ENCODE peak calls at places on chromosomes 12 and 14, in six cellular contexts. H is K562, P is stomach, U is breast epithelium, Q is transverse colon, X is esophagus muscularis mucosa. B is an unnamed sample.

GRCh38 chr14:74237441-74237840 is 1.8 kb upstream of the VSX2 start:
- DNase-seq in H (no peak), P (no peak), U (no peak), Q (no peak), X (no peak), B (no peak)

GRCh38 chr12:2973566-2973965 is 14.4 kb downstream of the TEAD4 start:
- DNase-seq in H (no peak), P (no peak), U (no peak), Q (no peak), X (no peak), B (no peak)

GRCh38 chr12:97276198-97276580 is 186.4 kb upstream of the RMST start:
- DNase-seq in H (no peak), P (no peak), U (no peak), Q (no peak), X (peak), B (no peak)

GRCh38 chr14:22026527-22026926 is 352.9 kb upstream of the OR4E1 start:
- DNase-seq in H (no peak), P (no peak), U (no peak), Q (no peak), X (no peak), B (no peak)

GRCh38 chr12:116385486-116386217 is 108.2 kb upstream of the MED13L start:
- DNase-seq in H (peak), P (no peak), U (no peak), Q (no peak), X (no peak), B (no peak)

GRCh38 chr12:49231881-49232650 is 32.8 kb upstream of the TUBA1C start:
- DNase-seq in H (no peak), P (no peak), U (no peak), Q (no peak), X (no peak), B (peak)

GRCh38 chr12:8033153-8034044 is 883 bp downstream of the FOXJ2 start:
- DNase-seq in H (peak), P (no peak), U (peak), Q (peak), X (no peak), B (peak)

GRCh38 chr14:91425720-91426032 is 8.1 kb upstream of the CCDC88C start:
- DNase-seq in H (no peak), P (no peak), U (no peak), Q (no peak), X (no peak), B (no peak)

GRCh38 chr12:121240484-121241202 is 30.7 kb downstream of the P2RX4 start:
- DNase-seq in H (peak), P (peak), U (peak), Q (peak), X (peak), B (no peak)

GRCh38 chr12:52344111-52344510 is 22.9 kb upstream of the KRT83 start:
- DNase-seq in H (no peak), P (no peak), U (no peak), Q (no peak), X (no peak), B (no peak)

GRCh38 chr14:22715186-22715812 is 51.2 kb upstream of the OXA1L start:
- DNase-seq in H (peak), P (no peak), U (no peak), Q (no peak), X (no peak), B (no peak)

GRCh38 chr12:122517877-122518276 is 8.9 kb downstream of the RSRC2 start:
- DNase-seq in H (no peak), P (no peak), U (no peak), Q (no peak), X (no peak), B (no peak)

GRCh38 chr12:93518725-93519124 is 51.4 kb downstream of the MRPL42 start:
- DNase-seq in H (no peak), P (no peak), U (no peak), Q (no peak), X (peak), B (no peak)

GRCh38 chr14:52333823-52334657 is 19.9 kb downstream of the PTGER2 start:
- DNase-seq in H (no peak), P (no peak), U (no peak), Q (no peak), X (no peak), B (no peak)

GRCh38 chr12:45518516-45519235 is 210.8 kb upstream of the ARID2 start:
- DNase-seq in H (no peak), P (no peak), U (no peak), Q (no peak), X (no peak), B (no peak)

GRCh38 chr12:32446306-32447119 is 47.2 kb downstream of the FGD4 start:
- DNase-seq in H (no peak), P (no peak), U (no peak), Q (no peak), X (no peak), B (peak)

GRCh38 chr12:30706476-30706875 is 10.8 kb upstream of the IPO8 start:
- DNase-seq in H (no peak), P (no peak), U (no peak), Q (no peak), X (no peak), B (peak)

DNA sequence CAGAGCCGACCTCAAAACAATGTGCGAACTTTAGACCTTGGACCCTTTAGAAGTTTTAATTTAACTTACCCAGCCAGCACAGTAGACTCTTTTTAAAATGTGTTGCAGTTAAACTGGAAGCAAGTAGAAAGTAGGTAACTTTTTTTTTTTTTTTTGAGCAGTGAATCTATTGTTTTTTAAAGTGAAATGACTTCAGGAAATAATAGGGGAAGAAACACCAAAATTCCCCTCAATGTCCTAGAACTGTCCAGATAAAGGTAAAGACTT is 1.1 kb upstream of the ATXN2 start:
- DNase-seq in H (no peak), P (no peak), U (no peak), Q (no peak), X (no peak), B (no peak)
- TF ChIP-seq POLR2AphosphoS5 in H (no peak), P (no peak), U (no peak), Q (no peak), X (no peak), B (no peak)

DNA sequence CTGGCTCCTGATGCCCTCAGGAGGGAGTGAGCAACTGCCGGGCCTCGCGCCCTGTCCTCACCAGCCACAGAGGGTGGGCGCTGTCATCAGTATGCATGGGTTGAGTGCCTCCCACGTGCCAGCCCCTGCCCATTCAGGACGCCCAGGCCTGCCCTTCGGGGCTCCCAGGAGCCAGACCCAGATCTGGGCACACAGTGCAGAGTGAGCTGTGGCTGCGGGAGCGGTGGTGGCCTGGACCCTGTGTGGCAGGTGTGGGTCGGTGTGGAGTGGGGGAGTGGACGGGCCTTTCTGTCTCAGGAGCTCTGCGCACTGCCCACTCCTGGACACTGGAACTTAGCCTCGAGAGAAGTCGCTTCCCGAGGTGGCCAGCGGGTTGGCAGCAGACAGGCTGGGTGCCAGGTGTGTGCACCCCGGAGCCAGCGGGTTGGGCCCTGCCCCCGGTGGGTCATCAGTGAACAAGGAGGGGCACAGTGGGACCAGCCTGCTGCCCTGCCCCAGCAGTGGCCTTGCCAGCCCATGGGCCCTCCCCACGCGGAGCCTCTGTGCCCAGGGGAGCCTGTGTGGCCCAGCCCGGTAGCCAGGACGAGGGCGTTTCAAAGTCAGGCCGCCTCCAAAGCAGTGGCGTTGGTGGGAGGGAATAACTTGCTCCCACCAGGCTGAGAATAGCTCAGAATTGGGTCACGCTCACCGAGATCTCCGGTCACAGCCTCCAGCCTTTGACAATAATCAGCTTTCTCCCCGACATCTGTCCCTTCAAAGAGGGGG is 9.5 kb downstream of the TRMT61A start:
- DNase-seq in H (no peak), P (peak), U (no peak), Q (no peak), X (no peak), B (no peak)
- TF ChIP-seq POLR2AphosphoS5 in H (no peak), P (no peak), U (no peak), Q (no peak), X (peak), B (no peak)

GRCh38 chr12:57101892-57102695 is 9.1 kb downstream of the STAT6 start:
- DNase-seq in H (peak), P (peak), U (no peak), Q (peak), X (no peak), B (no peak)
- TF ChIP-seq POLR2AphosphoS5 in H (peak), P (no peak), U (no peak), Q (peak), X (no peak), B (no peak)

DNA sequence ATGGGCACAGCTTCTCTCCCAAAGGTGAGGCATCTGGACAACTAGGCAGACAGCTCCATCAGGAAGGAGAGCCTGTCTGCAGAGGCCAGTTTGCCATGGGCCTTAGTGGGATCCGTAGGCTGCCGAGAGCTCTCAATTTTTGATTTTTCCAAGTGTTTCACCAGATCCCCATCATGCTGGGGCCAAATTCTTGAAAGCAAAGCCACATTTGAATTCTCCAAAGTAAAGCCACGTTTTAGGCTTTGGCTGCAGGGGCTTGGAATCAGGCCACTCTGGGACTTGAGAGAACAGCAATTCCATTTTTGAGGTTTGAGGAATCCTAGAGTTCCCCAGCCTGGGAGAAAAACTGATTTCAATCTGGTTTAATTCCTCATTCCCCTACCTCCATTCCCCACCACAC is 339.9 kb upstream of the TBX3 start:
- DNase-seq in H (no peak), P (no peak), U (no peak), Q (no peak), X (no peak), B (no peak)
- TF ChIP-seq POLR2AphosphoS5 in H (no peak), P (no peak), U (no peak), Q (no peak), X (no peak), B (no peak)

DNA sequence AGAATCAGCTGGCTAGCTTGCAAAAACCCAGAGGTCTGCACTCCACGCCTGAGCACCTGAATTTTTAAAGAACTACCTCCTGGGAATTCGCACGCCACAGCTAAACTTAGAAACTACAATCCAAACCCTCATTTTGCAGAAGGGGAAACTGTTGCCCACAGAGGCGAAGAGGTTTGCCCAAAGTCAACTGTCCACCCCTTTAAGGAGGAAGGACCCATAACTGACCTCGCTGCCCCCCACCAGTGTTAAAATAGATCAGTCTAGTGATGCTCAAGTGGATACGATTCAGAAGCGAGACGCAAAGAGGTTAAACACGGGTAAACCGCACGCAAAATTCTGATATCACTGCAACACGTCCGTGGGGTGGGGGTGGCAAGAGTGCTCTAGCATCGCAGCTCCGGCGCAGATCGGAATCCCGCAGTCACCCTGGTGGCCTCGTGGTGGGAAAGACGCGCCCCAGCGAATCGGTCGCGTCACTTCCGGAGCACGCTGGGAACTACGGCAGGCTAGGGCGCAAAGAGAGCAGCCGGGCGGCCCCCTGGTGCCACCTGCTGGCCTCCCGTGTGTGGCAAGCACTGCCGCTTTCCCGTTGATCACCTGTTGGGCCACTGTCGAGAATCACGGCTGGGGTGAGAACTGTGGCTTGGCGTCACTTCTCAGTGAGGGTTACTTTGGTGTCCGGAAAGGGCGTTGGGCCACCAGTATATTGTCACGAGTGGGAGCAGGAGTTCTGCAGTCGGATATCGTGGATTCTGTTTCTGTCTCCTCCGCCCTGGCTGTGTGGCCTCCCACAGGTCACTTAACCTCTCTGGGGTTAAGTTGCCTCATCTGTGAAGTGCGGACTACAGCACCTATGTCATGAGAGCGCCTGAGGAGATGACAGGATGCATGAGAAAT is at the start of gene ALKBH2:
- DNase-seq in H (peak), P (peak), U (peak), Q (peak), X (peak), B (peak)
- TF ChIP-seq POLR2AphosphoS5 in H (peak), P (peak), U (peak), Q (peak), X (peak), B (peak)

GRCh38 chr12:94768398-94769039 is 118.2 kb upstream of the TMCC3 start:
- DNase-seq in H (no peak), P (no peak), U (no peak), Q (peak), X (no peak), B (peak)

GRCh38 chr12:94767971-94768370 is 117.6 kb upstream of the TMCC3 start:
- DNase-seq in H (no peak), P (no peak), U (no peak), Q (no peak), X (no peak), B (peak)

GRCh38 chr12:94769746-94770396 is 119.5 kb upstream of the TMCC3 start:
- DNase-seq in H (no peak), P (no peak), U (no peak), Q (no peak), X (no peak), B (no peak)

GRCh38 chr12:94770397-94770759 is 120.0 kb upstream of the TMCC3 start:
- DNase-seq in H (no peak), P (no peak), U (no peak), Q (no peak), X (no peak), B (no peak)

GRCh38 chr12:94769040-94769420 is 118.7 kb upstream of the TMCC3 start:
- DNase-seq in H (no peak), P (no peak), U (no peak), Q (peak), X (no peak), B (peak)
- TF ChIP-seq POLR2AphosphoS5 in H (no peak), P (no peak), U (no peak), Q (no peak), X (no peak), B (no peak)